ENCODE peak calls at places on chromosome 13, in four cellular contexts. One of them, this sample, is unnamed.

GRCh38 chr13:33169273-33169980 is 116.1 kb downstream of the STARD13 start:
- DNase-seq in pancreas: no peak
- DNase-seq in ELF-1: no peak
- DNase-seq in hypothalamus: no peak
- DNase-seq in this sample: no peak

GRCh38 chr13:36313047-36313969 is 15.7 kb upstream of the CCDC169 start:
- DNase-seq in pancreas: no peak
- DNase-seq in hypothalamus: no peak
- DNase-seq in ELF-1: no peak
- DNase-seq in this sample: no peak

GRCh38 chr13:91017031-91017668 is 330.3 kb upstream of the MIR17HG start:
- DNase-seq in ELF-1: peak; percentile 59
- DNase-seq in pancreas: peak; percentile 13
- DNase-seq in hypothalamus: peak; percentile 4
- DNase-seq in this sample: peak; percentile 62

GRCh38 chr13:21234537-21234936 is 58.1 kb downstream of the MRPL57 start:
- DNase-seq in hypothalamus: peak; percentile 45
- DNase-seq in ELF-1: peak; percentile 52
- DNase-seq in pancreas: no peak
- DNase-seq in this sample: no peak

GRCh38 chr13:111115841-111116500 is 861 bp downstream of the ARHGEF7 start:
- DNase-seq in ELF-1: peak; percentile 67
- DNase-seq in hypothalamus: no peak
- DNase-seq in pancreas: no peak
- DNase-seq in this sample: no peak

GRCh38 chr13:44934724-44935123 is 54.5 kb downstream of the NUFIP1 start:
- DNase-seq in pancreas: no peak
- DNase-seq in hypothalamus: no peak
- DNase-seq in ELF-1: no peak
- DNase-seq in this sample: no peak

GRCh38 chr13:45119469-45119989 is 781 bp upstream of the GTF2F2 start:
- DNase-seq in ELF-1: no peak
- DNase-seq in hypothalamus: no peak
- DNase-seq in pancreas: no peak
- DNase-seq in this sample: peak; percentile 45

GRCh38 chr13:114153485-114154080 is 21.2 kb upstream of the RASA3 start:
- DNase-seq in hypothalamus: no peak
- DNase-seq in ELF-1: no peak
- DNase-seq in pancreas: no peak
- DNase-seq in this sample: no peak

GRCh38 chr13:110372676-110373075 is 65.6 kb downstream of the COL4A2 start:
- DNase-seq in pancreas: no peak
- DNase-seq in hypothalamus: no peak
- DNase-seq in ELF-1: no peak
- DNase-seq in this sample: no peak

GRCh38 chr13:22061806-22062391 is 391.0 kb downstream of the FGF9 start:
- DNase-seq in pancreas: no peak
- DNase-seq in ELF-1: no peak
- DNase-seq in hypothalamus: no peak
- DNase-seq in this sample: peak; percentile 49

GRCh38 chr13:98420560-98421175 is 156.2 kb downstream of the STK24 start:
- DNase-seq in hypothalamus: no peak
- DNase-seq in ELF-1: no peak
- DNase-seq in pancreas: no peak
- DNase-seq in this sample: no peak

GRCh38 chr13:114106991-114107685 is 25.3 kb downstream of the RASA3 start:
- DNase-seq in pancreas: no peak
- DNase-seq in ELF-1: no peak
- DNase-seq in hypothalamus: no peak
- DNase-seq in this sample: no peak

GRCh38 chr13:40236566-40237168 is 429.8 kb downstream of the FOXO1 start:
- DNase-seq in ELF-1: no peak
- DNase-seq in pancreas: no peak
- DNase-seq in hypothalamus: no peak
- DNase-seq in this sample: no peak

GRCh38 chr13:38542601-38543000 is 144.3 kb upstream of the FREM2 start:
- DNase-seq in pancreas: no peak
- DNase-seq in hypothalamus: no peak
- DNase-seq in ELF-1: no peak
- DNase-seq in this sample: no peak

GRCh38 chr13:79485014-79485441 is 4.1 kb downstream of the NDFIP2 start:
- DNase-seq in hypothalamus: no peak
- DNase-seq in ELF-1: peak; percentile 17
- DNase-seq in pancreas: peak; percentile 44
- DNase-seq in this sample: no peak

GRCh38 chr13:113927661-113928581 is 46.0 kb downstream of the C13orf46 start:
- DNase-seq in hypothalamus: no peak
- DNase-seq in pancreas: peak; percentile 33
- DNase-seq in ELF-1: no peak
- DNase-seq in this sample: no peak

GRCh38 chr13:27923794-27924528 is 4.2 kb downstream of the PDX1 start:
- DNase-seq in pancreas: peak; percentile 5
- DNase-seq in ELF-1: no peak
- DNase-seq in hypothalamus: no peak
- DNase-seq in this sample: peak; percentile 31

GRCh38 chr13:37753776-37754175 is 115.8 kb downstream of the TRPC4 start:
- DNase-seq in hypothalamus: no peak
- DNase-seq in ELF-1: no peak
- DNase-seq in pancreas: no peak
- DNase-seq in this sample: no peak

GRCh38 chr13:99083976-99084375 is 106.1 kb upstream of the DOCK9 start:
- DNase-seq in pancreas: peak; percentile 54
- DNase-seq in ELF-1: no peak
- DNase-seq in hypothalamus: no peak
- DNase-seq in this sample: no peak

GRCh38 chr13:100098445-100099116 is 9.7 kb downstream of the PCCA start:
- DNase-seq in ELF-1: no peak
- DNase-seq in hypothalamus: no peak
- DNase-seq in pancreas: no peak
- DNase-seq in this sample: no peak